ENCODE peak calls at places on chromosomes 4 and X, in four cellular contexts. M is heart left ventricle, J is esophagus squamous epithelium, F is uterus. V is an unnamed sample.

GRCh38 chr4:102449751-102450352 is 51.3 kb upstream of the NFKB1 start:
- DNase-seq in M (no peak), J (no peak), F (peak), V (no peak)

GRCh38 chrX:63754141-63754859 is 30.7 kb downstream of the ARHGEF9 start:
- DNase-seq in M (no peak), J (no peak), F (no peak), V (peak)

GRCh38 chrX:140273921-140274320 is 230.9 kb downstream of the SOX3 start:
- DNase-seq in M (no peak), J (no peak), F (no peak), V (no peak)

GRCh38 chr4:10619220-10619619 is 65.3 kb downstream of the CLNK start:
- DNase-seq in M (no peak), J (no peak), F (no peak), V (no peak)

GRCh38 chr4:8252301-8253173 is 17.0 kb upstream of the HTRA3 start:
- DNase-seq in M (no peak), J (no peak), F (no peak), V (no peak)

GRCh38 chr4:123397276-123398150 is 918 bp downstream of the SPRY1 start:
- DNase-seq in M (peak), J (no peak), F (peak), V (peak)

GRCh38 chr4:11218692-11219091 is 210.0 kb downstream of the HS3ST1 start:
- DNase-seq in M (no peak), J (no peak), F (no peak), V (no peak)

GRCh38 chr4:18388029-18388428 is 366.5 kb upstream of the LCORL start:
- DNase-seq in M (no peak), J (no peak), F (no peak), V (no peak)

GRCh38 chrX:48578661-48579128 is 4.4 kb downstream of the RBM3 start:
- DNase-seq in M (no peak), J (no peak), F (no peak), V (no peak)

GRCh38 chr4:101211146-101211553 is 136.2 kb downstream of the PPP3CA start:
- DNase-seq in M (no peak), J (no peak), F (no peak), V (no peak)

GRCh38 chrX:41887691-41888090 is 35.7 kb downstream of the CASK start:
- DNase-seq in M (no peak), J (no peak), F (no peak), V (no peak)

GRCh38 chrX:41889317-41890025 is 33.9 kb downstream of the CASK start:
- DNase-seq in M (no peak), J (no peak), F (no peak), V (no peak)

GRCh38 chrX:41885724-41886123 is 37.6 kb downstream of the CASK start:
- DNase-seq in M (no peak), J (no peak), F (no peak), V (no peak)

GRCh38 chrX:41895826-41896225 is 27.5 kb downstream of the CASK start:
- DNase-seq in M (no peak), J (no peak), F (no peak), V (no peak)

DNA sequence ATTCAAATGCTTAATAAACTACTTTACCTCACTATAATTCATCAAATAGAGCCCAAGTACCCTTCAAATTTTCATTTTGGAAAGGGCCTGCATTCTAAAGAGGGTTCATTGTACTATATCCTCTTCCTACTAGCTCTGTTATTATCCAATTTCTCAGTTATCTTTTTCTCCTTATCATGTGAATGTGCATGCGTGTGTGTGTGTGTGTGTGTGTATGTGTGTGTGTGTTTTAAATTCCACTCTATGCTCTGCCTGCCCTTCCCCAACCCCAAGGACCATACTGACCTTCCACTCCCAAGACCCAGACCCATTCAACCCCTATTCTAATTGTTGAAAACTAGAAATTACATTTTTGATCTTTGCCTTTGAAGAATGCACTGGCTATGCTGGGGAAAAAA is 33.3 kb downstream of the CASK start:
- DNase-seq in M (no peak), J (no peak), F (no peak), V (no peak)
- H3K4me3 ChIP-seq in M (no peak), J (no peak), F (no peak), V (no peak)

GRCh38 chr4:85726555-85726954 is 251.6 kb downstream of the ARHGAP24 start:
- DNase-seq in M (no peak), J (no peak), F (no peak), V (no peak)

GRCh38 chr4:85724801-85725548 is 250.0 kb downstream of the ARHGAP24 start:
- DNase-seq in M (no peak), J (no peak), F (no peak), V (no peak)

GRCh38 chr4:85728471-85728870 is 253.5 kb downstream of the ARHGAP24 start:
- DNase-seq in M (no peak), J (no peak), F (no peak), V (no peak)

GRCh38 chr4:85722806-85723205 is 247.9 kb downstream of the ARHGAP24 start:
- DNase-seq in M (no peak), J (no peak), F (no peak), V (no peak)

DNA sequence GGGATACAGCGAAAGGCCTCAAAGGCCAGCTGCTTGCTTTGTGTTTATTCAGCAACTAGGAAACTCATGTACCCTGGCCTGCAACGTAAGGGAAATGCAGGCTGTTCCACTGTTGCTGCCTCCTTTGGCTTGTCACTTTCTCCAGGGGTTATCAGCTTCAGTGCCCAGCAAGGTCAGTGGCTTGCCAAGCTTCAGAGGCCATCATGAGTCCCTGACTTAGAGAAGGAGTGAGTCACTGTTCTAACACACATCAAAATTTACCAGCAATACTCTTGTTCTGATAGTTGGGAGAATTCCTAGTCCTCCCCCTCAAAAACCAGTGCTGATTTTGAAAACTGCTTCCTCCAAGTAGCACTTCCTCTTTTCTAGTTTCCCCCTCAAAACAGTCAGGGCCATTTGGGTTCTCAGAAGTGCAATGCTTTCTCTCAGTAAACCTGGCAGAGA is 250.8 kb downstream of the ARHGAP24 start:
- DNase-seq in M (peak), J (no peak), F (no peak), V (no peak)
- TF ChIP-seq POLR2A in M (no peak), J (no peak), F (no peak), V (no peak)

GRCh38 chrX:133546441-133546840 is 131.2 kb upstream of the GPC4 start:
- DNase-seq in M (no peak), J (no peak), F (no peak), V (no peak)

GRCh38 chrX:133544778-133545177 is 129.5 kb upstream of the GPC4 start:
- DNase-seq in M (no peak), J (no peak), F (no peak), V (no peak)

GRCh38 chrX:133549319-133549933 is 134.1 kb upstream of the GPC4 start:
- DNase-seq in M (no peak), J (no peak), F (no peak), V (no peak)

GRCh38 chrX:133555796-133556458 is 140.6 kb upstream of the GPC4 start:
- DNase-seq in M (no peak), J (no peak), F (no peak), V (no peak)

DNA sequence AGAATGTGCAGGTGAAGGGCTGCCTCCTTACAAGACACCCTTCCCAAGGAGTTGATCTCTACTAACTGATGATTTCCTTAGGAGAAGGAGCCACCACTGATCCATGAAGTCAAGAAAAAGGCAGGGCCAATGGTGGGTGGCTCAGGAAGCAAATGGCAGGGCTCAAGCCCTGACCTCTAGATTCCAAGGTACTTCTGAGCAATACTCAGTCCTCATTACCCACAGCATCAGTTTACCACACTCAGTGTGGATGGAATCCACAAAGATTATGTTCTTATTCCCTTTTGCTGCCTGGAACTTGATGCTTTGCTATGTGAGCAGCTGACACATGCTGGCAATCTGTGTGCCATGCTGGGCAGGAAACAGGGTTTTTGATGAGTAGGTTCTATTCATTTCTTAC is 135.4 kb upstream of the GPC4 start:
- DNase-seq in M (no peak), J (no peak), F (no peak), V (no peak)
- H3K4me3 ChIP-seq in M (no peak), J (no peak), F (no peak), V (no peak)

DNA sequence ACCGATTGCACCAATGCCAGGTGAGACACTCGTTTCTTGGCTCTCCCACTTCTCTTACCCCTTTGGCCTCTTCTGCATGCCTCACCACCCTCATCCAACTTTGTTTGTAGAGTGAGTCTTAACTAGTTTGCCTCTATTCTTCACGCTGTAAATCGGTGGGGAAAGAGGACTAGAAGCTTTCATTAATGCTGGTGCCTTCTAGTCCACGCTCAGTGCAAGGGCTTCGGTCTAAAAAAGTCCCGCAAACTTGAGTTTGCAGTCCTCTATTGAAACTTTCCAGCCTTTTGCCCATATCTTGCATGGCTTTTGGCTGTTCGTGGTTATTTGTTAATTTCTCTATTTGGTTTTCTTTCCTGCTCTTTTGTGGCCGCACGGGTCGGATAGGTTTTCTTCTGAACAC is 838 bp downstream of the DACH2 start:
- DNase-seq in M (no peak), J (no peak), F (no peak), V (no peak)
- TF ChIP-seq POLR2A in M (no peak), J (no peak), F (no peak), V (no peak)

GRCh38 chr4:23877758-23878229 is 12.1 kb downstream of the PPARGC1A start:
- DNase-seq in M (no peak), J (no peak), F (peak), V (no peak)
- H3K4me3 ChIP-seq in M (no peak), J (no peak), F (no peak), V (no peak)

DNA sequence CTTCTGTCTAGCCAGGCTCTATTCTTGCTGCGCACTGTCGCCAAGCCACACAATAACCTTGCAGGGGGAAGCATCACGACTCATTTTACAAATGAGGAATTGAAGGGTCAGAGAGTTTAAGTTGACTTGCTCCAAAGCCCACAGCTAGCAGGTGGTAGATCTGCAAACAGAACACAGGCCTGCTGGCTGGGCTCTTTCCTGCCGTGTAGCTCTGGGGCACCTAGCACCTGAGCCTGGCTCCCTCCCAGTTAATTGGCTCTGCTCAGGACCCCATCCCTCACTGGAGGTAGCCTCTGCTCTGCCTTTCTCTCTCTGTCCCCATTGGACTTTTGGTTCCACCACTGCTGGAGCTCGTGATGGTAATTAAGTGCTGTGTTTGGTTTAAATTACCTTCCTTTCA is 98.5 kb downstream of the NSUN7 start:
- DNase-seq in M (no peak), J (no peak), F (no peak), V (no peak)
- TF ChIP-seq POLR2A in M (no peak), J (no peak), F (no peak), V (no peak)

V was measured in lower leg skin.